ENCODE peak calls at places on chromosomes 16 and 17, in nine cellular contexts. X is lower leg skin, M is ovary, K is A549, J is heart left ventricle, I is breast epithelium, P is stomach, B is tibial nerve, H is uterus. F is an unnamed sample.

GRCh38 chr16:29641561-29641960 is 21.5 kb upstream of the SPN start:
- DNase-seq in X (no peak), M (no peak), K (no peak), J (no peak), I (no peak), P (no peak), B (no peak), H (no peak), F (no peak)

GRCh38 chr16:19184823-19185509 is 16.9 kb downstream of the SYT17 start:
- DNase-seq in X (no peak), M (no peak), K (no peak), J (no peak), I (no peak), P (no peak), B (no peak), H (no peak), F (no peak)

GRCh38 chr17:66493283-66494019 is 191.0 kb downstream of the PRKCA start:
- DNase-seq in X (no peak), M (no peak), K (peak), J (no peak), I (no peak), P (no peak), B (no peak), H (no peak), F (no peak)

GRCh38 chr16:981695-982151 is at the start of gene SOX8:
- DNase-seq in X (no peak), M (no peak), K (no peak), J (peak), I (no peak), P (peak), B (no peak), H (no peak), F (no peak)

GRCh38 chr16:69490707-69491324 is 66.4 kb downstream of the CYB5B start:
- DNase-seq in X (no peak), M (no peak), K (no peak), J (no peak), I (no peak), P (no peak), B (no peak), H (no peak), F (no peak)

GRCh38 chr17:79044462-79044861 is 20.5 kb downstream of the C1QTNF1 start:
- DNase-seq in X (no peak), M (peak), K (no peak), J (no peak), I (no peak), P (no peak), B (no peak), H (no peak), F (no peak)

GRCh38 chr17:81127526-81128177 is 37.7 kb upstream of the PVALEF start:
- DNase-seq in X (no peak), M (no peak), K (no peak), J (no peak), I (no peak), P (no peak), B (no peak), H (no peak), F (no peak)

GRCh38 chr17:6868579-6868978 is 37.0 kb upstream of the TEKT1 start:
- DNase-seq in X (no peak), M (no peak), K (no peak), J (no peak), I (no peak), P (no peak), B (no peak), H (no peak), F (no peak)

GRCh38 chr17:77779711-77780539 is 178.6 kb upstream of the TNRC6C start:
- DNase-seq in X (no peak), M (peak), K (no peak), J (no peak), I (no peak), P (no peak), B (no peak), H (peak), F (no peak)

GRCh38 chr17:3959295-3959899 is 4.8 kb downstream of the ATP2A3 start:
- DNase-seq in X (no peak), M (no peak), K (peak), J (no peak), I (no peak), P (peak), B (no peak), H (no peak), F (peak)

GRCh38 chr17:42667088-42667951 is 8.2 kb downstream of the TUBG2 start:
- DNase-seq in X (no peak), M (peak), K (peak), J (no peak), I (peak), P (peak), B (no peak), H (peak), F (peak)

GRCh38 chr17:82302991-82303943 is 14.1 kb downstream of the CD7 start:
- DNase-seq in X (no peak), M (no peak), K (no peak), J (no peak), I (no peak), P (no peak), B (no peak), H (no peak), F (no peak)

GRCh38 chr17:50426814-50427787 is 1.1 kb downstream of the ACSF2 start:
- DNase-seq in X (no peak), M (peak), K (peak), J (no peak), I (no peak), P (peak), B (no peak), H (peak), F (peak)

GRCh38 chr16:19884611-19885455 is at the start of gene GPRC5B:
- DNase-seq in X (peak), M (peak), K (peak), J (peak), I (peak), P (peak), B (peak), H (peak), F (peak)

GRCh38 chr16:19963306-19963705 is 78.7 kb upstream of the GPRC5B start:
- DNase-seq in X (peak), M (no peak), K (no peak), J (no peak), I (peak), P (peak), B (peak), H (no peak), F (no peak)

GRCh38 chr16:54077412-54077821 is 209.2 kb downstream of the IRX3 start:
- DNase-seq in X (no peak), M (no peak), K (peak), J (no peak), I (no peak), P (no peak), B (no peak), H (no peak), F (peak)

GRCh38 chr17:42438600-42439567 is 15.8 kb upstream of the CAVIN1 start:
- DNase-seq in X (peak), M (no peak), K (no peak), J (no peak), I (no peak), P (peak), B (peak), H (no peak), F (no peak)

GRCh38 chr17:80889231-80889896 is 102.3 kb upstream of the CHMP6 start:
- DNase-seq in X (no peak), M (no peak), K (no peak), J (no peak), I (no peak), P (no peak), B (no peak), H (no peak), F (no peak)

GRCh38 chr16:84260766-84261165 is 21.0 kb upstream of the KCNG4 start:
- DNase-seq in X (no peak), M (no peak), K (no peak), J (no peak), I (no peak), P (no peak), B (no peak), H (no peak), F (no peak)

GRCh38 chr17:44916059-44916780 is 920 bp upstream of the GFAP start:
- DNase-seq in X (peak), M (no peak), K (no peak), J (peak), I (no peak), P (no peak), B (no peak), H (no peak), F (no peak)

GRCh38 chr17:61490540-61490975 is 38.3 kb downstream of the TBX4 start:
- DNase-seq in X (no peak), M (no peak), K (peak), J (no peak), I (no peak), P (peak), B (no peak), H (no peak), F (peak)

GRCh38 chr17:15454328-15454727 is 13.1 kb downstream of the CDRT4 start:
- DNase-seq in X (peak), M (no peak), K (no peak), J (no peak), I (no peak), P (no peak), B (no peak), H (no peak), F (no peak)

GRCh38 chr17:34850964-34851363 is 110.3 kb downstream of the CCT6B start:
- DNase-seq in X (no peak), M (no peak), K (no peak), J (no peak), I (no peak), P (no peak), B (no peak), H (no peak), F (no peak)

GRCh38 chr16:30786115-30786935 is 680 bp downstream of the ZNF629 start:
- DNase-seq in X (no peak), M (peak), K (peak), J (peak), I (no peak), P (peak), B (no peak), H (no peak), F (peak)

GRCh38 chr17:63425478-63425877 is 20.6 kb downstream of the CYB561 start:
- DNase-seq in X (peak), M (peak), K (peak), J (peak), I (peak), P (peak), B (peak), H (peak), F (peak)

GRCh38 chr17:50575581-50576210 is 15.2 kb downstream of the CACNA1G start:
- DNase-seq in X (no peak), M (no peak), K (no peak), J (no peak), I (no peak), P (no peak), B (no peak), H (no peak), F (no peak)

GRCh38 chr17:64507418-64507766 is 615 bp downstream of the CEP95 start:
- DNase-seq in X (no peak), M (no peak), K (peak), J (no peak), I (no peak), P (no peak), B (peak), H (peak), F (peak)

GRCh38 chr17:15514469-15514868 is 47.0 kb upstream of the CDRT4 start:
- DNase-seq in X (no peak), M (no peak), K (no peak), J (no peak), I (no peak), P (no peak), B (no peak), H (no peak), F (no peak)

GRCh38 chr16:89026121-89026612 is 49.2 kb upstream of the CBFA2T3 start:
- DNase-seq in X (no peak), M (no peak), K (no peak), J (no peak), I (no peak), P (no peak), B (no peak), H (no peak), F (no peak)

GRCh38 chr17:5584383-5584951 is at the start of gene NLRP1:
- DNase-seq in X (peak), M (peak), K (no peak), J (peak), I (peak), P (peak), B (peak), H (peak), F (peak)

GRCh38 chr17:75475144-75475835 is 18.9 kb downstream of the TMEM94 start:
- DNase-seq in X (no peak), M (no peak), K (no peak), J (no peak), I (no peak), P (no peak), B (no peak), H (no peak), F (no peak)

GRCh38 chr16:28513484-28514181 is 7.0 kb upstream of the IL27 start:
- DNase-seq in X (no peak), M (no peak), K (no peak), J (no peak), I (no peak), P (no peak), B (no peak), H (no peak), F (no peak)

GRCh38 chr16:24685539-24686432 is 43.7 kb upstream of the TNRC6A start:
- DNase-seq in X (no peak), M (peak), K (peak), J (peak), I (peak), P (peak), B (peak), H (peak), F (peak)

GRCh38 chr16:25013751-25014499 is 1.2 kb downstream of the ARHGAP17 start:
- DNase-seq in X (no peak), M (no peak), K (no peak), J (no peak), I (no peak), P (no peak), B (no peak), H (no peak), F (no peak)

GRCh38 chr16:85947511-85948509 is 48.8 kb downstream of the IRF8 start:
- DNase-seq in X (no peak), M (no peak), K (no peak), J (no peak), I (no peak), P (peak), B (no peak), H (no peak), F (no peak)

GRCh38 chr17:1725642-1726511 is 1.4 kb downstream of the WDR81 start:
- DNase-seq in X (no peak), M (peak), K (no peak), J (no peak), I (no peak), P (no peak), B (no peak), H (no peak), F (no peak)

GRCh38 chr17:1727258-1727789 is 2.8 kb downstream of the WDR81 start:
- DNase-seq in X (no peak), M (peak), K (no peak), J (no peak), I (no peak), P (no peak), B (no peak), H (peak), F (no peak)

GRCh38 chr17:1726626-1727257 is 2.2 kb downstream of the WDR81 start:
- DNase-seq in X (no peak), M (peak), K (no peak), J (no peak), I (no peak), P (no peak), B (no peak), H (no peak), F (no peak)

GRCh38 chr17:1724869-1725641 is 551 bp downstream of the WDR81 start:
- DNase-seq in X (peak), M (no peak), K (no peak), J (peak), I (no peak), P (no peak), B (no peak), H (peak), F (no peak)

GRCh38 chr17:1724351-1724868 is at the start of gene WDR81:
- DNase-seq in X (peak), M (peak), K (peak), J (peak), I (peak), P (peak), B (peak), H (peak), F (peak)
- TF ChIP-seq POLR2A in X (no peak), M (peak), K (peak), J (peak), I (no peak), P (no peak), B (no peak), H (peak), F (peak)

GRCh38 chr16:51113254-51114125 is 37.6 kb downstream of the SALL1 start:
- DNase-seq in X (no peak), M (no peak), K (no peak), J (no peak), I (no peak), P (no peak), B (no peak), H (no peak), F (no peak)
- TF ChIP-seq POLR2A in X (no peak), M (no peak), K (no peak), J (no peak), I (no peak), P (no peak), B (no peak), H (no peak), F (no peak)

GRCh38 chr16:67546761-67547422 is 15.4 kb upstream of the CTCF start:
- DNase-seq in X (peak), M (peak), K (peak), J (peak), I (peak), P (peak), B (peak), H (peak), F (no peak)

GRCh38 chr16:67544844-67545664 is 16.4 kb downstream of the RIPOR1 start:
- DNase-seq in X (peak), M (no peak), K (no peak), J (no peak), I (no peak), P (no peak), B (no peak), H (no peak), F (no peak)

GRCh38 chr16:67547423-67548264 is 14.7 kb upstream of the CTCF start:
- DNase-seq in X (peak), M (peak), K (no peak), J (no peak), I (no peak), P (no peak), B (no peak), H (peak), F (no peak)

GRCh38 chr16:67545665-67546024 is 16.7 kb upstream of the CTCF start:
- DNase-seq in X (peak), M (no peak), K (no peak), J (no peak), I (no peak), P (no peak), B (no peak), H (no peak), F (no peak)

GRCh38 chr16:67546091-67546501 is 16.2 kb upstream of the CTCF start:
- DNase-seq in X (peak), M (no peak), K (no peak), J (no peak), I (no peak), P (no peak), B (no peak), H (no peak), F (no peak)
- TF ChIP-seq POLR2A in X (no peak), M (no peak), K (no peak), J (no peak), I (no peak), P (no peak), B (no peak), H (no peak), F (no peak)

GRCh38 chr16:57676624-57677085 is 8.5 kb downstream of the ADGRG3 start:
- DNase-seq in X (no peak), M (no peak), K (no peak), J (no peak), I (no peak), P (no peak), B (no peak), H (no peak), F (no peak)

GRCh38 chr16:57679016-57679415 is 10.9 kb downstream of the ADGRG3 start:
- DNase-seq in X (no peak), M (no peak), K (no peak), J (peak), I (no peak), P (no peak), B (no peak), H (no peak), F (no peak)

GRCh38 chr16:57679768-57680167 is 11.7 kb downstream of the ADGRG3 start:
- DNase-seq in X (no peak), M (no peak), K (no peak), J (no peak), I (no peak), P (no peak), B (no peak), H (no peak), F (no peak)

GRCh38 chr16:57675752-57676623 is 7.9 kb downstream of the ADGRG3 start:
- DNase-seq in X (no peak), M (no peak), K (no peak), J (peak), I (no peak), P (no peak), B (no peak), H (no peak), F (no peak)

DNA sequence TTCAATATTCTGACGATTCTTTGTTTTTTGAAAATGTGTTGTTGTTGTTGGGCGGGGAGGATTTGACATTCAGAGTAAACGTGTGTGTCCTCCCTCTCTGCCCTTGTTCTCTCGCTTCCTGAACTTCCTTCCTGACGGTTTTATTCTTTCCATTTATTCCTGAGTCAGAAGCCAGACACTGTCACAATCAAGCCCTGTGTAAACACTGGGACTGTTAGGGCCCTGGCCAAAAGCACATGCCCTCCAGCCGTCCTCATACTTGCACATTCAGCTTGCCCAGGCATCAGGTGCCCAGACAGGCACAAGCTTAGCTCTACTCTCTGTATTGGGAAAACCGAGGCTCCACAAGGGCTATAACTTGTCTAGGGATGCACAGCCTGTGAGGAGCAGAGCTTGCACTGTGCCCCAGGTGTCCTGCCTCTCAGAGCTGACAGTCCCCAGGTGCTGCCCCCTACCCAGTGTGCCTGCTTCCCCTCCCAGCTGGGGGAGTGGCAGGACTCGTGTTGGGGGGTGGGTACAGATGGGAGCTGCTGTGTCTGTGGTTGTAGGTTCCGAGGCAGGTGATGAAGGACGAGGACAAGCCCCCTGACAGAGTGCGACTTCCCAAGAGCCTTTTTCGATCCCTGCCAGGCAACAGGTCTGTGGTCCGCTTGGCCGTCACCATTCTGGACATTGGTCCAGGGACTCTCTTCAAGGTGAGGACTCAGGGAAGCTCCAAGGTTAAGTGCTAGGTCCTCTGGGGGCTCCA is 9.7 kb downstream of the ADGRG3 start:
- DNase-seq in X (peak), M (no peak), K (peak), J (peak), I (peak), P (peak), B (no peak), H (no peak), F (no peak)
- TF ChIP-seq POLR2A in X (no peak), M (no peak), K (no peak), J (no peak), I (no peak), P (no peak), B (no peak), H (no peak), F (no peak)